ENCODE peak calls at places on chromosomes 4 and X, in ten cellular contexts. One of them, this sample, is unnamed.
A peak's percentile ranks its signal among the peaks of the same experiment; 100 is the strongest.

GRCh38 chrX:12979011-12979629 is 4.2 kb downstream of the TMSB4X start:
- DNase-seq in activated CD4-positive, alpha-beta T cell treated with anti-CD3 and anti-CD28 coated beads, Interleukin-2, amount 50 U/mL, for 4 hours: no peak
- DNase-seq in esophagus squamous epithelium: no peak
- DNase-seq in activated T-cell treated with anti-CD3 and anti-CD28 coated beads for 1 hour: no peak
- DNase-seq in SW 1271: no peak
- DNase-seq in fibroblast of pulmonary artery: no peak
- DNase-seq in AG04450: no peak
- DNase-seq in ureter: no peak
- DNase-seq in skeletal muscle cell: no peak
- DNase-seq in NCI-H460: no peak
- DNase-seq in this sample: no peak

GRCh38 chr4:9804918-9805317 is 23.5 kb downstream of the DRD5 start:
- DNase-seq in activated CD4-positive, alpha-beta T cell treated with anti-CD3 and anti-CD28 coated beads, Interleukin-2, amount 50 U/mL, for 4 hours: no peak
- DNase-seq in esophagus squamous epithelium: no peak
- DNase-seq in activated T-cell treated with anti-CD3 and anti-CD28 coated beads for 1 hour: no peak
- DNase-seq in SW 1271: no peak
- DNase-seq in fibroblast of pulmonary artery: no peak
- DNase-seq in AG04450: no peak
- DNase-seq in ureter: no peak
- DNase-seq in skeletal muscle cell: no peak
- DNase-seq in NCI-H460: no peak
- DNase-seq in this sample: peak; percentile 6

GRCh38 chr4:107858158-107858742 is 33.5 kb downstream of the SGMS2 start:
- DNase-seq in activated CD4-positive, alpha-beta T cell treated with anti-CD3 and anti-CD28 coated beads, Interleukin-2, amount 50 U/mL, for 4 hours: no peak
- DNase-seq in esophagus squamous epithelium: no peak
- DNase-seq in activated T-cell treated with anti-CD3 and anti-CD28 coated beads for 1 hour: no peak
- DNase-seq in SW 1271: no peak
- DNase-seq in fibroblast of pulmonary artery: no peak
- DNase-seq in AG04450: no peak
- DNase-seq in ureter: no peak
- DNase-seq in skeletal muscle cell: no peak
- DNase-seq in NCI-H460: no peak
- DNase-seq in this sample: no peak

GRCh38 chr4:8341691-8342090 is 72.1 kb downstream of the HTRA3 start:
- DNase-seq in activated CD4-positive, alpha-beta T cell treated with anti-CD3 and anti-CD28 coated beads, Interleukin-2, amount 50 U/mL, for 4 hours: no peak
- DNase-seq in esophagus squamous epithelium: no peak
- DNase-seq in activated T-cell treated with anti-CD3 and anti-CD28 coated beads for 1 hour: no peak
- DNase-seq in SW 1271: no peak
- DNase-seq in fibroblast of pulmonary artery: peak; percentile 37
- DNase-seq in AG04450: no peak
- DNase-seq in ureter: no peak
- DNase-seq in skeletal muscle cell: no peak
- DNase-seq in NCI-H460: no peak
- DNase-seq in this sample: no peak

GRCh38 chr4:167885872-167886271 is 206.5 kb upstream of the ANXA10 start:
- DNase-seq in activated CD4-positive, alpha-beta T cell treated with anti-CD3 and anti-CD28 coated beads, Interleukin-2, amount 50 U/mL, for 4 hours: no peak
- DNase-seq in esophagus squamous epithelium: no peak
- DNase-seq in activated T-cell treated with anti-CD3 and anti-CD28 coated beads for 1 hour: no peak
- DNase-seq in SW 1271: no peak
- DNase-seq in fibroblast of pulmonary artery: no peak
- DNase-seq in AG04450: no peak
- DNase-seq in ureter: no peak
- DNase-seq in skeletal muscle cell: no peak
- DNase-seq in NCI-H460: no peak
- DNase-seq in this sample: peak; percentile 36

GRCh38 chrX:112470551-112470950 is 209.2 kb downstream of the LHFPL1 start:
- DNase-seq in activated CD4-positive, alpha-beta T cell treated with anti-CD3 and anti-CD28 coated beads, Interleukin-2, amount 50 U/mL, for 4 hours: no peak
- DNase-seq in esophagus squamous epithelium: no peak
- DNase-seq in activated T-cell treated with anti-CD3 and anti-CD28 coated beads for 1 hour: no peak
- DNase-seq in SW 1271: no peak
- DNase-seq in fibroblast of pulmonary artery: no peak
- DNase-seq in AG04450: no peak
- DNase-seq in ureter: no peak
- DNase-seq in skeletal muscle cell: no peak
- DNase-seq in NCI-H460: no peak
- DNase-seq in this sample: no peak

GRCh38 chrX:32871636-32872035 is 339.7 kb downstream of the DMD start:
- DNase-seq in activated CD4-positive, alpha-beta T cell treated with anti-CD3 and anti-CD28 coated beads, Interleukin-2, amount 50 U/mL, for 4 hours: no peak
- DNase-seq in esophagus squamous epithelium: no peak
- DNase-seq in activated T-cell treated with anti-CD3 and anti-CD28 coated beads for 1 hour: no peak
- DNase-seq in SW 1271: no peak
- DNase-seq in fibroblast of pulmonary artery: peak; percentile 49
- DNase-seq in AG04450: no peak
- DNase-seq in ureter: no peak
- DNase-seq in skeletal muscle cell: no peak
- DNase-seq in NCI-H460: no peak
- DNase-seq in this sample: peak; percentile 31

GRCh38 chr4:72340803-72341431 is 228.1 kb downstream of the ADAMTS3 start:
- DNase-seq in activated CD4-positive, alpha-beta T cell treated with anti-CD3 and anti-CD28 coated beads, Interleukin-2, amount 50 U/mL, for 4 hours: no peak
- DNase-seq in esophagus squamous epithelium: no peak
- DNase-seq in activated T-cell treated with anti-CD3 and anti-CD28 coated beads for 1 hour: no peak
- DNase-seq in SW 1271: no peak
- DNase-seq in fibroblast of pulmonary artery: no peak
- DNase-seq in AG04450: no peak
- DNase-seq in ureter: no peak
- DNase-seq in skeletal muscle cell: no peak
- DNase-seq in NCI-H460: no peak
- DNase-seq in this sample: peak; percentile 49

GRCh38 chr4:183875251-183875825 is 29.8 kb upstream of the STOX2 start:
- DNase-seq in activated CD4-positive, alpha-beta T cell treated with anti-CD3 and anti-CD28 coated beads, Interleukin-2, amount 50 U/mL, for 4 hours: no peak
- DNase-seq in esophagus squamous epithelium: no peak
- DNase-seq in activated T-cell treated with anti-CD3 and anti-CD28 coated beads for 1 hour: no peak
- DNase-seq in SW 1271: no peak
- DNase-seq in fibroblast of pulmonary artery: no peak
- DNase-seq in AG04450: no peak
- DNase-seq in ureter: no peak
- DNase-seq in skeletal muscle cell: no peak
- DNase-seq in NCI-H460: no peak
- DNase-seq in this sample: no peak

GRCh38 chr4:99833766-99834165 is 17.1 kb downstream of the DAPP1 start:
- DNase-seq in activated CD4-positive, alpha-beta T cell treated with anti-CD3 and anti-CD28 coated beads, Interleukin-2, amount 50 U/mL, for 4 hours: no peak
- DNase-seq in esophagus squamous epithelium: no peak
- DNase-seq in activated T-cell treated with anti-CD3 and anti-CD28 coated beads for 1 hour: no peak
- DNase-seq in SW 1271: no peak
- DNase-seq in fibroblast of pulmonary artery: no peak
- DNase-seq in AG04450: no peak
- DNase-seq in ureter: no peak
- DNase-seq in skeletal muscle cell: no peak
- DNase-seq in NCI-H460: no peak
- DNase-seq in this sample: no peak

GRCh38 chrX:119541188-119541587 is 24.0 kb downstream of the STEEP1 start:
- DNase-seq in activated CD4-positive, alpha-beta T cell treated with anti-CD3 and anti-CD28 coated beads, Interleukin-2, amount 50 U/mL, for 4 hours: no peak
- DNase-seq in esophagus squamous epithelium: no peak
- DNase-seq in activated T-cell treated with anti-CD3 and anti-CD28 coated beads for 1 hour: no peak
- DNase-seq in SW 1271: peak; percentile 57
- DNase-seq in fibroblast of pulmonary artery: peak; percentile 80
- DNase-seq in AG04450: peak; percentile 37
- DNase-seq in ureter: no peak
- DNase-seq in skeletal muscle cell: peak; percentile 43
- DNase-seq in NCI-H460: peak; percentile 28
- DNase-seq in this sample: peak; percentile 69

GRCh38 chr4:646460-646859 is 21.1 kb downstream of the PDE6B start:
- DNase-seq in activated CD4-positive, alpha-beta T cell treated with anti-CD3 and anti-CD28 coated beads, Interleukin-2, amount 50 U/mL, for 4 hours: no peak
- DNase-seq in esophagus squamous epithelium: no peak
- DNase-seq in activated T-cell treated with anti-CD3 and anti-CD28 coated beads for 1 hour: no peak
- DNase-seq in SW 1271: no peak
- DNase-seq in fibroblast of pulmonary artery: no peak
- DNase-seq in AG04450: no peak
- DNase-seq in ureter: no peak
- DNase-seq in skeletal muscle cell: no peak
- DNase-seq in NCI-H460: no peak
- DNase-seq in this sample: no peak

GRCh38 chr4:184644553-184645307 is 4.5 kb downstream of the CASP3 start:
- DNase-seq in activated CD4-positive, alpha-beta T cell treated with anti-CD3 and anti-CD28 coated beads, Interleukin-2, amount 50 U/mL, for 4 hours: no peak
- DNase-seq in esophagus squamous epithelium: no peak
- DNase-seq in activated T-cell treated with anti-CD3 and anti-CD28 coated beads for 1 hour: no peak
- DNase-seq in SW 1271: no peak
- DNase-seq in fibroblast of pulmonary artery: peak; percentile 17
- DNase-seq in AG04450: no peak
- DNase-seq in ureter: no peak
- DNase-seq in skeletal muscle cell: no peak
- DNase-seq in NCI-H460: no peak
- DNase-seq in this sample: no peak

GRCh38 chr4:83831588-83831987 is 295.7 kb downstream of the GPAT3 start:
- DNase-seq in activated CD4-positive, alpha-beta T cell treated with anti-CD3 and anti-CD28 coated beads, Interleukin-2, amount 50 U/mL, for 4 hours: no peak
- DNase-seq in esophagus squamous epithelium: no peak
- DNase-seq in activated T-cell treated with anti-CD3 and anti-CD28 coated beads for 1 hour: no peak
- DNase-seq in SW 1271: no peak
- DNase-seq in fibroblast of pulmonary artery: no peak
- DNase-seq in AG04450: no peak
- DNase-seq in ureter: no peak
- DNase-seq in skeletal muscle cell: no peak
- DNase-seq in NCI-H460: no peak
- DNase-seq in this sample: no peak

GRCh38 chrX:44904542-44905115 is 31.6 kb downstream of the KDM6A start:
- DNase-seq in activated CD4-positive, alpha-beta T cell treated with anti-CD3 and anti-CD28 coated beads, Interleukin-2, amount 50 U/mL, for 4 hours: no peak
- DNase-seq in esophagus squamous epithelium: no peak
- DNase-seq in activated T-cell treated with anti-CD3 and anti-CD28 coated beads for 1 hour: no peak
- DNase-seq in SW 1271: no peak
- DNase-seq in fibroblast of pulmonary artery: no peak
- DNase-seq in AG04450: no peak
- DNase-seq in ureter: no peak
- DNase-seq in skeletal muscle cell: no peak
- DNase-seq in NCI-H460: no peak
- DNase-seq in this sample: no peak

GRCh38 chr4:176579233-176579632 is 213.5 kb downstream of the VEGFC start:
- DNase-seq in activated CD4-positive, alpha-beta T cell treated with anti-CD3 and anti-CD28 coated beads, Interleukin-2, amount 50 U/mL, for 4 hours: no peak
- DNase-seq in esophagus squamous epithelium: no peak
- DNase-seq in activated T-cell treated with anti-CD3 and anti-CD28 coated beads for 1 hour: no peak
- DNase-seq in SW 1271: no peak
- DNase-seq in fibroblast of pulmonary artery: no peak
- DNase-seq in AG04450: no peak
- DNase-seq in ureter: no peak
- DNase-seq in skeletal muscle cell: no peak
- DNase-seq in NCI-H460: peak; percentile 51
- DNase-seq in this sample: no peak

GRCh38 chr4:181176306-181176705 is 1066.9 kb upstream of the TENM3 start:
- DNase-seq in activated CD4-positive, alpha-beta T cell treated with anti-CD3 and anti-CD28 coated beads, Interleukin-2, amount 50 U/mL, for 4 hours: no peak
- DNase-seq in esophagus squamous epithelium: no peak
- DNase-seq in activated T-cell treated with anti-CD3 and anti-CD28 coated beads for 1 hour: no peak
- DNase-seq in SW 1271: no peak
- DNase-seq in fibroblast of pulmonary artery: no peak
- DNase-seq in AG04450: no peak
- DNase-seq in ureter: no peak
- DNase-seq in skeletal muscle cell: no peak
- DNase-seq in NCI-H460: no peak
- DNase-seq in this sample: no peak

GRCh38 chr4:151606061-151606460 is 154.7 kb downstream of the GATB start:
- DNase-seq in activated CD4-positive, alpha-beta T cell treated with anti-CD3 and anti-CD28 coated beads, Interleukin-2, amount 50 U/mL, for 4 hours: no peak
- DNase-seq in esophagus squamous epithelium: no peak
- DNase-seq in activated T-cell treated with anti-CD3 and anti-CD28 coated beads for 1 hour: no peak
- DNase-seq in SW 1271: no peak
- DNase-seq in fibroblast of pulmonary artery: no peak
- DNase-seq in AG04450: no peak
- DNase-seq in ureter: no peak
- DNase-seq in skeletal muscle cell: no peak
- DNase-seq in NCI-H460: no peak
- DNase-seq in this sample: no peak

This sample was measured in iris pigment epithelial cell.